ENCODE peak calls at places on chromosomes 3 and 15, in nine cellular contexts. A is colonic mucosa; U is activated CD4-positive, CD25-positive, alpha-beta regulatory T cell; N is nephron progenitor cell; P is GM03348; J is suprapubic skin; R is NCI-H2029; W is coronary artery; S is SHP77. Q is an unnamed sample.

GRCh38 chr3:10285742-10286524 is 6.8 kb downstream of the GHRL start:
- DNase-seq in A (no peak), U (no peak), N (no peak), P (no peak), J (peak; percentile 63), R (no peak), W (no peak), S (no peak), Q (peak; percentile 85)

GRCh38 chr15:90838066-90838465 is 30.3 kb upstream of the FURIN start:
- DNase-seq in A (no peak), U (peak; percentile 37), N (no peak), P (no peak), J (no peak), R (no peak), W (no peak), S (no peak), Q (no peak)

GRCh38 chr3:141076821-141077571 is 25.8 kb downstream of the SPSB4 start:
- DNase-seq in A (peak; percentile 38), U (no peak), N (peak; percentile 81), P (peak; percentile 72), J (peak; percentile 81), R (no peak), W (no peak), S (no peak), Q (peak; percentile 33)

GRCh38 chr15:40301467-40302179 is 6.1 kb downstream of the PLCB2 start:
- DNase-seq in A (no peak), U (no peak), N (no peak), P (no peak), J (no peak), R (no peak), W (no peak), S (no peak), Q (no peak)

GRCh38 chr3:31858439-31858838 is 122.6 kb downstream of the OSBPL10 start:
- DNase-seq in A (no peak), U (no peak), N (no peak), P (no peak), J (no peak), R (no peak), W (no peak), S (no peak), Q (peak; percentile 16)

GRCh38 chr15:68410466-68411200 is 21.3 kb downstream of the ITGA11 start:
- DNase-seq in A (peak; percentile 11), U (no peak), N (no peak), P (no peak), J (peak; percentile 9), R (no peak), W (peak; percentile 54), S (no peak), Q (no peak)

GRCh38 chr3:11238057-11238456 is 34.1 kb upstream of the ATG7 start:
- DNase-seq in A (no peak), U (no peak), N (no peak), P (peak; percentile 81), J (no peak), R (no peak), W (no peak), S (no peak), Q (peak; percentile 97)

GRCh38 chr3:63228677-63229076 is 49.4 kb upstream of the SYNPR start:
- DNase-seq in A (peak; percentile 35), U (no peak), N (peak; percentile 35), P (peak; percentile 56), J (no peak), R (no peak), W (no peak), S (peak; percentile 12), Q (peak; percentile 40)

GRCh38 chr15:73754461-73754860 is 1.3 kb upstream of the INSYN1 start:
- DNase-seq in A (no peak), U (no peak), N (no peak), P (peak; percentile 33), J (no peak), R (no peak), W (no peak), S (no peak), Q (no peak)

GRCh38 chr3:127043731-127044510 is 61.0 kb downstream of the PLXNA1 start:
- DNase-seq in A (no peak), U (no peak), N (no peak), P (peak; percentile 45), J (no peak), R (no peak), W (no peak), S (no peak), Q (no peak)

GRCh38 chr3:148943531-148944200 is 47.7 kb upstream of the GYG1 start:
- DNase-seq in A (peak; percentile 23), U (no peak), N (peak; percentile 14), P (peak; percentile 83), J (no peak), R (peak; percentile 82), W (no peak), S (peak; percentile 89), Q (peak; percentile 80)

GRCh38 chr3:149605902-149606301 is 51.9 kb downstream of the WWTR1 start:
- DNase-seq in A (no peak), U (no peak), N (no peak), P (no peak), J (no peak), R (no peak), W (no peak), S (no peak), Q (peak; percentile 51)

GRCh38 chr15:48373855-48374421 is 42.7 kb downstream of the DUT start:
- DNase-seq in A (no peak), U (no peak), N (no peak), P (peak; percentile 70), J (no peak), R (no peak), W (no peak), S (no peak), Q (peak; percentile 96)

GRCh38 chr15:91478717-91479191 is 374.8 kb upstream of the SLCO3A1 start:
- DNase-seq in A (no peak), U (no peak), N (no peak), P (no peak), J (no peak), R (no peak), W (no peak), S (no peak), Q (no peak)

GRCh38 chr3:1693145-1693544 is 405.5 kb upstream of the CNTN4 start:
- DNase-seq in A (no peak), U (no peak), N (no peak), P (no peak), J (no peak), R (no peak), W (no peak), S (no peak), Q (no peak)

GRCh38 chr3:188439080-188439479 is 285.1 kb downstream of the LPP start:
- DNase-seq in A (no peak), U (no peak), N (no peak), P (no peak), J (no peak), R (no peak), W (no peak), S (no peak), Q (no peak)

GRCh38 chr3:58161435-58162398 is 49.1 kb downstream of the DNASE1L3 start:
- DNase-seq in A (peak; percentile 69), U (no peak), N (no peak), P (peak; percentile 83), J (no peak), R (peak; percentile 61), W (peak; percentile 85), S (peak; percentile 64), Q (peak; percentile 96)

GRCh38 chr15:68650901-68651709 is 72.3 kb downstream of the CORO2B start:
- DNase-seq in A (peak; percentile 63), U (no peak), N (peak; percentile 91), P (peak; percentile 42), J (no peak), R (no peak), W (peak; percentile 67), S (no peak), Q (no peak)

GRCh38 chr3:51967384-51968174 is at the start of gene PCBP4:
- DNase-seq in A (peak; percentile 64), U (no peak), N (peak; percentile 76), P (peak; percentile 93), J (no peak), R (no peak), W (no peak), S (peak; percentile 13), Q (peak; percentile 18)

GRCh38 chr3:194944526-194944925 is 258.8 kb downstream of the FAM43A start:
- DNase-seq in A (no peak), U (no peak), N (no peak), P (no peak), J (no peak), R (no peak), W (no peak), S (no peak), Q (no peak)

GRCh38 chr3:33645060-33645841 is 72.8 kb downstream of the CLASP2 start:
- DNase-seq in A (no peak), U (no peak), N (no peak), P (peak; percentile 64), J (no peak), R (peak; percentile 48), W (no peak), S (peak; percentile 34), Q (peak; percentile 46)

GRCh38 chr3:5217824-5218595 is 30.5 kb downstream of the EDEM1 start:
- DNase-seq in A (no peak), U (no peak), N (no peak), P (peak; percentile 21), J (no peak), R (peak; percentile 82), W (no peak), S (no peak), Q (peak; percentile 48)

Q was measured in amniotic epithelial cell.